ENCODE peak calls at places on chromosomes 5 and 9, in five cellular contexts. V is activated T-cell treated with anti-CD3 and anti-CD28 coated beads for 1 hour; C is central memory CD4-positive, alpha-beta T cell; K is GM04504; Q is SK-N-SH. N is an unnamed sample.

GRCh38 chr5:80142996-80143395 is 107.8 kb downstream of the THBS4 start:
- DNase-seq in V (no peak), C (no peak), K (no peak), Q (no peak), N (no peak)

GRCh38 chr9:3698531-3698930 is 172.7 kb upstream of the RFX3 start:
- DNase-seq in V (no peak), C (no peak), K (no peak), Q (no peak), N (no peak)

GRCh38 chr9:114493521-114494184 is 11.6 kb downstream of the WHRN start:
- DNase-seq in V (no peak), C (no peak), K (no peak), Q (no peak), N (no peak)

GRCh38 chr9:107734231-107735014 is 244.9 kb upstream of the KLF4 start:
- DNase-seq in V (no peak), C (no peak), K (peak; percentile 86), Q (no peak), N (peak; percentile 80)

GRCh38 chr5:149133795-149134777 is 7.2 kb upstream of the ABLIM3 start:
- DNase-seq in V (no peak), C (no peak), K (peak; percentile 75), Q (no peak), N (no peak)

GRCh38 chr5:136087961-136088871 is 44.4 kb upstream of the SMAD5 start:
- DNase-seq in V (no peak), C (no peak), K (no peak), Q (no peak), N (no peak)

GRCh38 chr9:77977210-77977611 is 54.4 kb downstream of the GNAQ start:
- DNase-seq in V (peak; percentile 27), C (peak; percentile 35), K (no peak), Q (peak; percentile 25), N (no peak)

GRCh38 chr9:134165357-134166315 is 1.3 kb upstream of the RNU6ATAC start:
- DNase-seq in V (peak; percentile 19), C (peak; percentile 44), K (no peak), Q (peak; percentile 63), N (no peak)

GRCh38 chr9:77015291-77016048 is 4.0 kb upstream of the FOXB2 start:
- DNase-seq in V (no peak), C (no peak), K (no peak), Q (peak; percentile 22), N (no peak)

GRCh38 chr9:128916204-128916603 is 4.6 kb upstream of the PHYHD1 start:
- DNase-seq in V (no peak), C (no peak), K (no peak), Q (no peak), N (no peak)

GRCh38 chr9:84169240-84169639 is 171.3 kb downstream of the SLC28A3 start:
- DNase-seq in V (no peak), C (no peak), K (no peak), Q (no peak), N (no peak)

GRCh38 chr9:132193227-132194110 is 31.6 kb downstream of the NTNG2 start:
- DNase-seq in V (no peak), C (no peak), K (no peak), Q (no peak), N (no peak)

GRCh38 chr9:16794871-16795639 is 75.4 kb downstream of the BNC2 start:
- DNase-seq in V (no peak), C (no peak), K (peak; percentile 95), Q (no peak), N (peak; percentile 20)

GRCh38 chr5:111603446-111603827 is 91.1 kb upstream of the STARD4 start:
- DNase-seq in V (no peak), C (no peak), K (no peak), Q (no peak), N (no peak)

GRCh38 chr5:95817430-95817829 is 5.1 kb downstream of the GLRX start:
- DNase-seq in V (no peak), C (peak; percentile 44), K (no peak), Q (no peak), N (no peak)

GRCh38 chr9:98558575-98558974 is 150.2 kb downstream of the GABBR2 start:
- DNase-seq in V (no peak), C (no peak), K (no peak), Q (no peak), N (no peak)

GRCh38 chr5:60829490-60830266 is 14.4 kb downstream of the ELOVL7 start:
- DNase-seq in V (no peak), C (no peak), K (no peak), Q (no peak), N (no peak)

GRCh38 chr5:168991311-168991710 is 309.6 kb downstream of the SLIT3 start:
- DNase-seq in V (no peak), C (no peak), K (no peak), Q (no peak), N (no peak)

GRCh38 chr9:95181226-95181818 is 136.2 kb downstream of the FANCC start:
- DNase-seq in V (no peak), C (no peak), K (no peak), Q (peak; percentile 26), N (no peak)

GRCh38 chr5:33659526-33660169 is 218.9 kb downstream of the TARS1 start:
- DNase-seq in V (no peak), C (no peak), K (no peak), Q (no peak), N (no peak)

GRCh38 chr5:149027636-149028035 is 35.2 kb downstream of the SH3TC2 start:
- DNase-seq in V (no peak), C (no peak), K (no peak), Q (no peak), N (no peak)

GRCh38 chr9:129557192-129558036 is 63.5 kb downstream of the C9orf50 start:
- DNase-seq in V (no peak), C (no peak), K (no peak), Q (no peak), N (no peak)

GRCh38 chr5:179605026-179605833 is 18.2 kb downstream of the HNRNPH1 start:
- DNase-seq in V (no peak), C (no peak), K (no peak), Q (no peak), N (no peak)

GRCh38 chr5:71894091-71894490 is 175.0 kb downstream of the CARTPT start:
- DNase-seq in V (no peak), C (no peak), K (no peak), Q (no peak), N (no peak)

GRCh38 chr9:126326228-126327015 is at the start of gene MVB12B:
- DNase-seq in V (peak; percentile 30), C (peak; percentile 50), K (no peak), Q (peak; percentile 89), N (no peak)

GRCh38 chr5:112833971-112834370 is 27.1 kb upstream of the SRP19 start:
- DNase-seq in V (no peak), C (no peak), K (no peak), Q (no peak), N (no peak)

GRCh38 chr9:115289757-115290208 is 171.8 kb upstream of the TNC start:
- DNase-seq in V (no peak), C (no peak), K (no peak), Q (no peak), N (peak; percentile 39)

GRCh38 chr5:5026407-5026780 is 113.7 kb upstream of the ADAMTS16 start:
- DNase-seq in V (no peak), C (no peak), K (no peak), Q (no peak), N (no peak)

GRCh38 chr9:20269620-20270019 is 352.7 kb downstream of the MLLT3 start:
- DNase-seq in V (no peak), C (no peak), K (no peak), Q (no peak), N (no peak)

GRCh38 chr5:133970325-133970671 is 1.9 kb upstream of the C5orf15 start:
- DNase-seq in V (no peak), C (no peak), K (no peak), Q (no peak), N (no peak)

N was measured in AG04450.